ENCODE peak calls at places on chromosomes 3 and 15, in ten cellular contexts. X is A549; P is CD4-positive, alpha-beta memory T cell; G is endodermal cell; K is left ventricle myocardium inferior; W is body of pancreas; R is neuronal stem cell; J is astrocyte; Q is spleen; B is Peyer's patch. C is an unnamed sample. For H3K4me1, the result is how much of the 10 kb centered on the place peaks cover.

GRCh38 chr15:97729270-97729669 is 231.2 kb upstream of the ARRDC4 start:
- DNase-seq in P (no peak), R (peak), G (no peak), K (no peak), W (no peak), J (no peak), Q (no peak), B (no peak), X (no peak), C (no peak)

GRCh38 chr3:106263556-106263955 is 394.7 kb upstream of the CBLB start:
- DNase-seq in J (no peak), G (no peak), X (no peak), P (no peak), W (no peak), B (no peak), Q (no peak), R (no peak), K (no peak), C (no peak)

GRCh38 chr3:134251731-134252391 is 1.2 kb upstream of the RYK start:
- DNase-seq in P (no peak), G (peak), J (no peak), X (peak), W (no peak), B (no peak), K (peak), Q (peak), R (no peak), C (no peak)

GRCh38 chr15:37102315-37103021 is 2.1 kb upstream of the MEIS2 start:
- DNase-seq in R (peak), G (peak), W (no peak), Q (peak), P (no peak), B (no peak), J (no peak), K (no peak), X (peak), C (no peak)

GRCh38 chr3:57012847-57013246 is 47.6 kb upstream of the SPATA12 start:
- DNase-seq in G (no peak), B (no peak), J (no peak), W (no peak), K (no peak), R (no peak), P (no peak), Q (no peak), X (no peak), C (no peak)

GRCh38 chr3:125123906-125124305 is 68.1 kb upstream of the HEG1 start:
- DNase-seq in J (peak), Q (no peak), P (no peak), X (no peak), W (no peak), R (no peak), G (no peak), B (no peak), K (no peak), C (no peak)

GRCh38 chr3:160098261-160098908 is 109.8 kb downstream of the IL12A start:
- DNase-seq in P (no peak), B (no peak), K (no peak), X (no peak), R (no peak), W (no peak), G (no peak), Q (no peak), J (no peak), C (no peak)

GRCh38 chr3:170159933-170160332 is 21.6 kb downstream of the PHC3 start:
- DNase-seq in J (no peak), K (no peak), P (no peak), R (no peak), X (no peak), B (no peak), G (no peak), Q (no peak), W (no peak), C (no peak)

GRCh38 chr3:194271459-194272035 is 79.6 kb downstream of the CPN2 start:
- DNase-seq in X (no peak), G (no peak), R (no peak), B (no peak), J (no peak), W (no peak), P (no peak), Q (no peak), K (no peak), C (no peak)

GRCh38 chr3:19972056-19972455 is 25.2 kb downstream of the RAB5A start:
- DNase-seq in G (no peak), Q (no peak), X (peak), B (no peak), R (no peak), J (peak), P (no peak), W (no peak), K (no peak), C (no peak)

GRCh38 chr3:50807266-50807665 is 132.5 kb downstream of the DOCK3 start:
- DNase-seq in B (no peak), X (no peak), K (no peak), R (no peak), J (no peak), P (no peak), Q (no peak), W (peak), G (no peak), C (no peak)

GRCh38 chr3:172675371-172676193 is 35.3 kb downstream of the NCEH1 start:
- DNase-seq in J (peak), Q (no peak), P (peak), B (no peak), W (no peak), R (peak), K (no peak), X (peak), G (peak), C (peak)

GRCh38 chr3:113890256-113890900 is 51.8 kb downstream of the GRAMD1C start:
- DNase-seq in R (no peak), X (peak), B (peak), K (no peak), Q (no peak), G (peak), W (peak), J (no peak), P (no peak), C (no peak)

GRCh38 chr3:152909180-152909883 is 74.4 kb downstream of the P2RY1 start:
- DNase-seq in Q (no peak), X (peak), R (no peak), P (no peak), K (no peak), B (no peak), G (no peak), J (peak), W (peak), C (no peak)

GRCh38 chr3:54188176-54188791 is 65.9 kb downstream of the CACNA2D3 start:
- DNase-seq in R (peak), W (peak), K (no peak), J (peak), X (peak), B (no peak), G (peak), P (peak), Q (no peak), C (peak)

GRCh38 chr15:63831041-63831440 is 2.7 kb downstream of the HERC1 start:
- DNase-seq in J (no peak), Q (no peak), X (no peak), R (no peak), B (no peak), G (no peak), P (no peak), W (no peak), K (no peak), C (no peak)

GRCh38 chr15:70083423-70083822 is 14.3 kb downstream of the TLE3 start:
- DNase-seq in G (peak), K (no peak), P (no peak), W (no peak), R (peak), Q (no peak), B (no peak), J (no peak), X (no peak), C (no peak)

GRCh38 chr3:14439501-14440167 is 37.2 kb downstream of the SLC6A6 start:
- DNase-seq in G (no peak), P (no peak), X (no peak), B (peak), K (peak), J (no peak), R (no peak), Q (peak), W (peak), C (no peak)

GRCh38 chr15:40238927-40239591 is at the start of gene PAK6:
- DNase-seq in Q (no peak), R (peak), G (peak), B (peak), W (peak), K (no peak), P (no peak), X (peak), J (peak), C (peak)

GRCh38 chr3:99332726-99333125 is 305.7 kb upstream of the COL8A1 start:
- DNase-seq in X (no peak), Q (no peak), K (no peak), R (no peak), G (no peak), J (peak), W (no peak), B (no peak), P (no peak), C (no peak)

GRCh38 chr3:95899494-95899893 is 914.9 kb upstream of the EPHA6 start:
- DNase-seq in K (no peak), R (no peak), Q (no peak), X (no peak), W (no peak), B (no peak), J (peak), G (no peak), P (no peak), C (no peak)

GRCh38 chr3:95905182-95905581 is 909.2 kb upstream of the EPHA6 start:
- DNase-seq in R (no peak), G (no peak), X (no peak), B (no peak), Q (no peak), J (no peak), W (no peak), P (no peak), K (no peak), C (no peak)

GRCh38 chr3:95899911-95900310 is 914.5 kb upstream of the EPHA6 start:
- DNase-seq in X (no peak), Q (no peak), J (peak), G (no peak), R (no peak), P (no peak), K (no peak), W (no peak), B (no peak), C (no peak)

DNA sequence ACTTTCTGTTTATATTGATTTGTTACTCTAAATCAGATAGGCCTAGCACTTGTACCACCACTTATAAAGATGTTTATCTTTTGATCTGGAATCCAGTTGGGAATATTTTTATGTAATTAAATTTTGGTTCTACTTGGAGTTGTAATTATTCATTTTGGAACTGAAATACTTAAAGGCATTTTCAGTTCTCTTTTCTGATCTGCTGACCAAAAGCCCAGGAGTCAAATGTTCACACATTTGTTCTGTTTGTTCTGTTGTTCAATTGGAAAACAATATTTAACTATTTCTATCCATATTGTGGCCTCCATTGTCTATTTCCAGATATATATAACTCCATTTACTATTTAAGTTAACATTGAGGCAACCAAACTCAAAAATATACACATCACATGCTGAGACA is 912.4 kb upstream of the EPHA6 start:
- DNase-seq in W (no peak), K (no peak), P (no peak), G (no peak), Q (no peak), R (no peak), B (no peak), J (no peak), X (no peak), C (no peak)
- H3K4me1 ChIP-seq in W (under half), K (under half), P (under half), G (under half), Q (under half), R (under half), B (under half), J (under half), X (under half), C (under half)

GRCh38 chr3:43319364-43319763 is 33.0 kb downstream of the SNRK start:
- DNase-seq in W (peak), G (no peak), J (no peak), X (no peak), B (no peak), P (no peak), K (peak), Q (no peak), R (no peak), C (no peak)

GRCh38 chr3:43319794-43320193 is 33.5 kb downstream of the SNRK start:
- DNase-seq in R (no peak), P (no peak), Q (no peak), B (no peak), X (no peak), K (no peak), W (no peak), G (no peak), J (no peak), C (no peak)

GRCh38 chr3:43320288-43320687 is 33.9 kb downstream of the SNRK start:
- DNase-seq in J (no peak), P (no peak), R (no peak), W (no peak), B (no peak), G (no peak), Q (no peak), K (no peak), X (no peak), C (no peak)

GRCh38 chr3:43316783-43317460 is 30.6 kb downstream of the SNRK start:
- DNase-seq in Q (no peak), W (no peak), P (no peak), K (no peak), G (no peak), B (no peak), J (peak), R (no peak), X (no peak), C (no peak)

GRCh38 chr3:43317461-43318316 is 31.3 kb downstream of the SNRK start:
- DNase-seq in X (no peak), K (no peak), W (no peak), P (no peak), G (no peak), J (no peak), Q (no peak), R (no peak), B (no peak), C (no peak)
- H3K4me1 ChIP-seq in X (under half), K (half or more), W (under half), P (half or more), G (under half), J (under half), Q (half or more), R (under half), B (under half), C (under half)

GRCh38 chr15:77626002-77626401 is 6.7 kb downstream of the LINGO1 start:
- DNase-seq in W (no peak), K (no peak), R (no peak), Q (no peak), X (no peak), B (no peak), P (no peak), G (no peak), J (no peak), C (no peak)

GRCh38 chr15:77623008-77623877 is 9.5 kb downstream of the LINGO1 start:
- DNase-seq in X (peak), K (no peak), B (no peak), R (no peak), Q (no peak), P (no peak), G (peak), W (no peak), J (no peak), C (no peak)

GRCh38 chr15:77625376-77625775 is 7.3 kb downstream of the LINGO1 start:
- DNase-seq in R (no peak), G (no peak), X (no peak), J (no peak), K (no peak), Q (no peak), P (no peak), B (no peak), W (no peak), C (no peak)

GRCh38 chr15:77623878-77624524 is 8.7 kb downstream of the LINGO1 start:
- DNase-seq in B (no peak), G (peak), R (no peak), X (peak), J (no peak), Q (no peak), K (no peak), W (no peak), P (no peak), C (no peak)

DNA sequence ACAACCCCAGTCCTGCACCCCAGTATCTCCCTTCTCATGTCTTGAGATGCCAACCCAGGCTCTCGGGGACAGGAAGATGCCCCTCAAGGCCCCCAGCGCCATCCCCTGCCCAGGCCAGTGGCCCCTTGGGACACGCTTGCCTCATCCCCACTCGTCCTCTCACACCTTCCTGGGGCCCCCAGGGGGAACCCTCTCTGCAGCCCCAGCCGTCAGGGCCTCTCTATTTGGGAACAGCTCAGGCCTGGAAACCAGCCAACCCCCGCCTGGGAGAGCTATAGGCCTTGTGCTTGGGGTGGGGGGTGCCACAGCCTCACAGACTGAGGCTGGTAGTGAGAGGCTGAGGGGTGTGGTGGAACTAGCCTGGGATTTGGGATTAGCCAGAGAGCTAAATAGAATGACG is 7.8 kb downstream of the LINGO1 start:
- DNase-seq in P (no peak), B (no peak), J (no peak), Q (no peak), G (no peak), X (no peak), K (no peak), R (no peak), W (no peak), C (no peak)
- H3K4me1 ChIP-seq in P (under half), B (under half), J (under half), Q (under half), G (under half), X (under half), K (under half), R (under half), W (under half), C (under half)

DNA sequence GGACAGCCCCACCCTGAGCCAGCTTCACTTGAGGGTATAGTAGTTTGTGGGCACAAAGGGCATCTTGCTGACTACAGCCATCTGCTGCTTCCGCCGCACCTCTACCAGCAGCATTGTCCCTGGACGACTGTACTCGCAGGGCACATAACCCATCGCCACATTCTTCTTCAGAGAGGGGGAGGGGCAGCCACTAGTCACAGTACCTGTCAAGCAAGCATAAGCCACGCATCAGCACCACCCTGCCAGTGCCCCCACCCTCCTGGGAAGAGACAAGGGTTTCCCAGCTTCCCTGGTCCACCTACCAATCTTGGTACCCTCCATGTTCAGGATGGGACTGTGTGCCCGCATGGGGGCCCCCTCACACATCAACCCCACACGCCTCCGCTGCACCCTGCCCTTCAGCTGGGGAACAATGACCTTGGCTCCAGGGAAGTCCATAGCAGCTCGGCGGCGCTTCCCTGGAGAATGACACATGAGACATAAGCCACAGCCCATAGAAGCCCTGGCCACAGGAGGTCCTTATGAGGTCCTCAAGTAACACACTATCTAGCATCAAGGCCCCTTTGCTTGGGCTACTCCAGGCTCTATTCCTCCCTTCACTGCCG is 4.7 kb downstream of the AMT start:
- DNase-seq in P (no peak), W (no peak), X (no peak), K (no peak), Q (peak), G (no peak), B (no peak), R (no peak), J (no peak), C (no peak)
- H3K4me1 ChIP-seq in P (half or more), W (under half), X (under half), K (half or more), Q (half or more), G (under half), B (under half), R (under half), J (under half), C (under half)

GRCh38 chr3:52892625-52893311 is 4.6 kb downstream of the STIMATE start:
- DNase-seq in B (no peak), Q (no peak), R (no peak), P (peak), W (no peak), G (no peak), J (no peak), X (no peak), K (no peak), C (peak)
- H3K4me1 ChIP-seq in B (under half), Q (half or more), R (under half), P (half or more), W (half or more), G (under half), J (under half), X (under half), K (half or more), C (half or more)

DNA sequence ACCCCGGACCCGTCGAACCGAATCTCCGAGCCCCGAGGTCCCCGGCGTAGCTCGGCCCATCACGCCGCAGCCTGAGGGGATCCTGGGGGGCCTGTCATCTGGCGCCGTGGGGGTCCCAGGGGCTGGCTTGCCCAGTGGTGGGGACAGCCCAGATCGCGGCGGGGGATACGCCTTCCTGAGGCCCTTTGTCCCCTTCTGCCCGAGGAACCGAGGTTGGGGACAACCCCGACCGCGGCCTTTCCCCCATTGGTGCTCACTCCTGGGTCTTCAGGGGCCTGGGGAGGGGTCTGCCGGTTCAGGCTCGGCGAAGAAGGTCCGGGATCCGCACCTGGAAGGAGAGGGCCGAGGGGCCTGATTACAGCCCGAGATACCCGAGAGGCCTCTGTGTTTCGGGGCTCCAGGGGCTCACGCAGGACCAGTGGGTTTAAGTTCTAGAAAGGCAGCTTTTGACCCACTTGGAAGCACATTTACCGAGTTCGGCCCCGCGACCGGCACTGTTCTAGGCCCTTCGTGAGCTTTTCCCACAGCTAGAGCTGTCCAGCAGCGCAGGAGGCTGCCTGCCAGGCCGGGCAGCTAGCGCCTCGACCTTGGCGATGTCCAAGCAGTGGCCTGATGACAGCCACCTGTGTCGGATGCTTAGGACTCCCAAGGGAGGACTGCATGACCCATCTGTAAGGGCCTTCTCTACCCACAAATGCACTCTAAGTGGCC is 504 bp downstream of the ABHD2 start:
- DNase-seq in W (peak), R (no peak), X (no peak), G (no peak), Q (peak), K (peak), B (peak), P (no peak), J (no peak), C (no peak)
- H3K4me1 ChIP-seq in W (half or more), R (under half), X (half or more), G (under half), Q (half or more), K (half or more), B (under half), P (under half), J (under half), C (under half)

C was measured in Karpas-422.